ENCODE peak calls at places on chromosome 6, in ten cellular contexts. I is transverse colon, M is suprapubic skin, B is H1, N is sigmoid colon, J is prostate gland, G is Panc1, P is HepG2, T is stomach, Q is K562. U is an unnamed sample.

GRCh38 chr6:130525378-130525777 is 159.6 kb downstream of the TMEM200A start:
- DNase-seq in I (no peak), M (no peak), B (no peak), N (no peak), J (no peak), G (no peak), P (no peak), T (no peak), Q (no peak), U (no peak)

GRCh38 chr6:43773981-43774775 is 4.2 kb downstream of the VEGFA start:
- DNase-seq in I (no peak), M (no peak), B (no peak), N (peak; percentile 59), J (no peak), G (no peak), P (no peak), T (no peak), Q (no peak), U (no peak)

GRCh38 chr6:40419377-40419776 is 167.8 kb downstream of the LRFN2 start:
- DNase-seq in I (no peak), M (no peak), B (no peak), N (no peak), J (no peak), G (no peak), P (no peak), T (no peak), Q (no peak), U (no peak)

GRCh38 chr6:2876210-2877056 is 26.7 kb downstream of the SERPINB9 start:
- DNase-seq in I (peak; percentile 70), M (no peak), B (no peak), N (no peak), J (no peak), G (no peak), P (peak; percentile 100), T (peak; percentile 57), Q (no peak), U (peak; percentile 89)

GRCh38 chr6:104019075-104019474 is 840.6 kb downstream of the HACE1 start:
- DNase-seq in I (no peak), M (no peak), B (no peak), N (no peak), J (no peak), G (no peak), P (no peak), T (no peak), Q (no peak), U (peak; percentile 31)

GRCh38 chr6:16472349-16473069 is 234.1 kb downstream of the GMPR start:
- DNase-seq in I (no peak), M (no peak), B (no peak), N (no peak), J (no peak), G (no peak), P (peak; percentile 35), T (no peak), Q (no peak), U (no peak)

GRCh38 chr6:166955121-166955864 is 1.1 kb downstream of the RNASET2 start:
- DNase-seq in I (peak; percentile 66), M (no peak), B (no peak), N (peak; percentile 73), J (no peak), G (no peak), P (no peak), T (peak; percentile 49), Q (peak; percentile 24), U (peak; percentile 90)

GRCh38 chr6:135880066-135880972 is 28.8 kb downstream of the PDE7B start:
- DNase-seq in I (peak; percentile 14), M (no peak), B (no peak), N (no peak), J (no peak), G (no peak), P (no peak), T (no peak), Q (no peak), U (no peak)

GRCh38 chr6:146788115-146788514 is 189.3 kb downstream of the ADGB start:
- DNase-seq in I (no peak), M (no peak), B (no peak), N (no peak), J (no peak), G (no peak), P (no peak), T (no peak), Q (no peak), U (no peak)

GRCh38 chr6:143160439-143161220 is 99.9 kb downstream of the AIG1 start:
- DNase-seq in I (no peak), M (no peak), B (no peak), N (no peak), J (no peak), G (no peak), P (no peak), T (no peak), Q (no peak), U (no peak)

GRCh38 chr6:122408697-122409458 is 9.4 kb downstream of the HSF2 start:
- DNase-seq in I (no peak), M (no peak), B (no peak), N (no peak), J (no peak), G (no peak), P (no peak), T (no peak), Q (no peak), U (no peak)

GRCh38 chr6:166771701-166772100 is 144.7 kb upstream of the RPS6KA2 start:
- DNase-seq in I (no peak), M (peak; percentile 67), B (peak; percentile 24), N (no peak), J (no peak), G (no peak), P (no peak), T (no peak), Q (no peak), U (no peak)

GRCh38 chr6:166691199-166691598 is 64.1 kb upstream of the RPS6KA2 start:
- DNase-seq in I (no peak), M (no peak), B (no peak), N (no peak), J (no peak), G (peak; percentile 25), P (no peak), T (no peak), Q (no peak), U (no peak)

GRCh38 chr6:53151676-53152075 is 3.0 kb upstream of the GCM1 start:
- DNase-seq in I (no peak), M (no peak), B (peak; percentile 65), N (no peak), J (no peak), G (no peak), P (peak; percentile 40), T (no peak), Q (peak; percentile 25), U (no peak)

DNA sequence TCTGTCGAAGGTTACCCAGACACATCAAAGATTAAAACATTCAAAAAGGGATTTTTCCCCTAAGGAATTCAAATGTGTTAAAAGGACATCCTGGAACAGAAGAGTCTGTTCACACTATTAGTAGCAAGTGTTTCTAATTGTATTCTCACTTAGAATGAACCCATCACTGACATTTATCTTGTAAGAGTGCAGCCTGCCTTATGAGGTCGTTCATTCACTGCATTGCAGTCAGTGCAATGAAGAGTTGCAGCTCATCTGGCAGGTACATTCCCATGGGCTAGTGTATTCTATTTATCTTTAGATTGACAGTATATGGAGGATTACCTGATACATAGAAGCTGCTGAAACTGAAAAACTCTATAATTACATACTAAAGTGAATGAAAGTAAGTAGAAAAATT is 36.5 kb downstream of the PHACTR1 start:
- DNase-seq in I (no peak), M (no peak), B (no peak), N (no peak), J (no peak), G (no peak), P (no peak), T (no peak), Q (no peak), U (no peak)
- TF ChIP-seq POLR2AphosphoS5 in I (no peak), M (no peak), B (no peak), N (no peak), J (no peak), G (no peak), P (no peak), T (no peak), Q (no peak), U (no peak)

GRCh38 chr6:100230976-100231316 is 233.8 kb downstream of the SIM1 start:
- DNase-seq in I (no peak), M (no peak), B (no peak), N (no peak), J (no peak), G (no peak), P (no peak), T (no peak), Q (no peak), U (no peak)

GRCh38 chr6:100229512-100229911 is 235.2 kb downstream of the SIM1 start:
- DNase-seq in I (no peak), M (no peak), B (no peak), N (no peak), J (no peak), G (no peak), P (no peak), T (no peak), Q (no peak), U (no peak)

GRCh38 chr6:100226811-100227210 is 232.8 kb upstream of the MCHR2 start:
- DNase-seq in I (no peak), M (no peak), B (no peak), N (no peak), J (no peak), G (no peak), P (no peak), T (no peak), Q (no peak), U (no peak)

GRCh38 chr6:100230115-100230975 is 234.4 kb downstream of the SIM1 start:
- DNase-seq in I (no peak), M (no peak), B (no peak), N (no peak), J (no peak), G (no peak), P (no peak), T (no peak), Q (peak; percentile 29), U (no peak)

GRCh38 chr6:100228437-100229424 is 234.7 kb upstream of the MCHR2 start:
- DNase-seq in I (peak; percentile 77), M (peak; percentile 79), B (peak; percentile 82), N (peak; percentile 63), J (peak; percentile 43), G (peak; percentile 51), P (peak; percentile 54), T (peak; percentile 75), Q (peak; percentile 91), U (peak; percentile 88)
- TF ChIP-seq CTCF in I (no peak), M (no peak), B (peak; percentile 5), N (no peak), J (no peak), G (peak; percentile 8), P (no peak), T (no peak), Q (no peak), U (no peak)

DNA sequence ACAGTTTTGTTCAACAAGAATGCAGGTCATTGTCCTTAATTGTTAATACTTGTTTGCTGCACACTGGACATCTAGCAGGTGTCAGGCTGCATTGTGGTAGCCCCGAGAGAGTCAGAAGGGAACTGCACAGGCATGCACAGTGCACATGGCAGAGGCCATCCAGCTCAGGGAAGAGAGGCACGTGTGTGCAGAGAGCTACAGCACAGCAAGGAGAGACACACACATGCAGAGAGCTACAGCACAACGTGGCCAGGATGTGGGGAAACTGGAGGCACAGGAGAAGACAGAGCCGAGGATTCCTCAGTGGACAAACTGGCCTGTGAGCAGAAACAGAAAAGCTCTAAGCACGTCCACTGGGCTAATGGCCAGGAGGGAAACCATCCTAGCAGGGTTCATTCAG is 272.0 kb downstream of the SMOC2 start:
- DNase-seq in I (no peak), M (no peak), B (no peak), N (no peak), J (no peak), G (no peak), P (no peak), T (no peak), Q (no peak), U (no peak)
- H3K9me3 ChIP-seq in I (no peaks in the 10 kb centered on the region), M (no peaks in the 10 kb centered on the region), B (peaks cover 27% of the 10 kb centered on the region), N (no peaks in the 10 kb centered on the region), J (no peaks in the 10 kb centered on the region), G (no peaks in the 10 kb centered on the region), P (no peaks in the 10 kb centered on the region), T (no peaks in the 10 kb centered on the region), Q (no peaks in the 10 kb centered on the region), U (no peaks in the 10 kb centered on the region)

GRCh38 chr6:15430181-15430580 is 184.3 kb downstream of the JARID2 start:
- DNase-seq in I (no peak), M (no peak), B (no peak), N (no peak), J (no peak), G (no peak), P (no peak), T (no peak), Q (no peak), U (no peak)
- TF ChIP-seq POLR2AphosphoS5 in I (no peak), M (no peak), B (no peak), N (no peak), J (no peak), G (no peak), P (no peak), T (no peak), Q (no peak), U (no peak)

U was measured in spleen.